ENCODE peak calls at places on chromosome 21, in five cellular contexts. M is CD8-positive, alpha-beta memory T cell; P is effector memory CD4-positive, alpha-beta T cell; Z is lung; F is hepatocyte. D is an unnamed sample. For H3K36me3, the result is how much of the 10 kb centered on the place peaks cover.

GRCh38 chr21:40141621-40142020 is 274.4 kb downstream of the PCP4 start:
- DNase-seq in M (no peak), P (no peak), Z (no peak), F (no peak), D (peak)

GRCh38 chr21:45388011-45388521 is 16.9 kb upstream of the COL18A1 start:
- DNase-seq in M (no peak), P (no peak), Z (no peak), F (no peak), D (no peak)

GRCh38 chr21:36388835-36389234 is 3.6 kb downstream of the CHAF1B start:
- DNase-seq in M (no peak), P (no peak), Z (peak), F (peak), D (peak)

GRCh38 chr21:42820513-42821465 is 58.5 kb downstream of the WDR4 start:
- DNase-seq in M (no peak), P (no peak), Z (no peak), F (peak), D (no peak)

GRCh38 chr21:21226472-21226871 is 228.3 kb downstream of the NCAM2 start:
- DNase-seq in M (no peak), P (no peak), Z (no peak), F (no peak), D (no peak)

GRCh38 chr21:32413697-32414578 is 1.4 kb downstream of the EVA1C start:
- DNase-seq in M (no peak), P (no peak), Z (peak), F (no peak), D (peak)

GRCh38 chr21:29121759-29122158 is 8.7 kb upstream of the MAP3K7CL start:
- DNase-seq in M (no peak), P (no peak), Z (no peak), F (no peak), D (no peak)

GRCh38 chr21:36773111-36773510 is 74.2 kb downstream of the SIM2 start:
- DNase-seq in M (no peak), P (no peak), Z (peak), F (peak), D (peak)

GRCh38 chr21:41610042-41610839 is 102.3 kb upstream of the TMPRSS2 start:
- DNase-seq in M (no peak), P (no peak), Z (peak), F (peak), D (peak)

GRCh38 chr21:44332965-44333364 is 6.2 kb downstream of the CFAP410 start:
- DNase-seq in M (no peak), P (no peak), Z (no peak), F (no peak), D (no peak)

GRCh38 chr21:44334637-44335030 is 4.6 kb downstream of the CFAP410 start:
- DNase-seq in M (no peak), P (no peak), Z (no peak), F (no peak), D (no peak)

GRCh38 chr21:44335266-44336059 is 3.7 kb downstream of the CFAP410 start:
- DNase-seq in M (no peak), P (no peak), Z (no peak), F (no peak), D (no peak)

GRCh38 chr21:44332383-44332782 is 6.8 kb downstream of the CFAP410 start:
- DNase-seq in M (no peak), P (no peak), Z (no peak), F (no peak), D (no peak)

GRCh38 chr21:44333701-44334636 is 5.2 kb downstream of the CFAP410 start:
- DNase-seq in M (no peak), P (no peak), Z (no peak), F (no peak), D (no peak)
- H3K36me3 ChIP-seq in M (under half), P (under half), Z (under half), F (under half), D (under half)

DNA sequence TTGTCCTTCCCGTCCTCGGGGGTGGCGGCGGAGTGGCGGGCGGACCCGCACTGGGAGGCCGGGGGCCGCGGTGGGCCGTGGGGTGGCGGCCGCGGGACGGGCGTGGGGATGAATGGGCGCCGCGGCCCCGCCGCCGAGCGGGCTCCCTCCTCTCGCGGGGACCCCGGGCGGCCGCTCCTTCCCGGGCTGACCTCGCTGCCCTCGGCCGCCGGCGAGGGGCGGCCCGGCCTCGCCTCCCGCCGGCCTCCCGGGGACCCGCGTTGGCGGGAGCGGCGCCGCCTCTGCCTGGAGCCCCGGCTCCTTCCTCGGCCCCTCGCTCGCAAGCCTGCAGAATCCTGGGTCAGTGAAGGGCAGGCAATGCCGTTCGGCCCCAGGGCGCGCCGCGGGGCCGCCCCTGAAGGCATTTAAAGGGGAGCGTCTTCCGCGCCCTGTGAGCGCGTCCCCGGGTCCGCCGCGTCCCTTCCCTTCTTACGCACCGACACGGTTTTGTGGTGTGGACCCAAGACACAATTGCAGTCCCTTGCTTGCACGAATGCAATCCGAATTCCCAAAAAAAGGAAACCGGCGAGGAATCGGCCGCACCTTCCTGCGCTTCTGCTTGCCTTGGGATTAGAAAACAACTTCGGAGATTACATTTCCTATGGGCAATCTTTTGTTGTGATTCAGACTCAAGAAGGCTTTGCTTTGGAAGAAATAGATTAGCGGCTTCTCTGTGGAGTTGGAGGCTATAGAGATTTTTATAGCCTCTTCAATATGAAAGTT is 776 bp downstream of the ITSN1 start:
- DNase-seq in M (no peak), P (no peak), Z (peak), F (peak), D (peak)
- H3K4me3 ChIP-seq in M (peak), P (peak), Z (peak), F (peak), D (peak)

GRCh38 chr21:33899199-33899598 is 16.4 kb downstream of the ATP5PO start:
- DNase-seq in M (no peak), P (no peak), Z (no peak), F (no peak), D (no peak)

GRCh38 chr21:33908760-33909159 is 6.8 kb downstream of the ATP5PO start:
- DNase-seq in M (no peak), P (no peak), Z (no peak), F (no peak), D (no peak)

GRCh38 chr21:33902349-33902748 is 13.3 kb downstream of the ATP5PO start:
- DNase-seq in M (no peak), P (no peak), Z (no peak), F (no peak), D (no peak)

GRCh38 chr21:33901421-33902288 is 13.9 kb downstream of the ATP5PO start:
- DNase-seq in M (no peak), P (no peak), Z (no peak), F (peak), D (peak)

DNA sequence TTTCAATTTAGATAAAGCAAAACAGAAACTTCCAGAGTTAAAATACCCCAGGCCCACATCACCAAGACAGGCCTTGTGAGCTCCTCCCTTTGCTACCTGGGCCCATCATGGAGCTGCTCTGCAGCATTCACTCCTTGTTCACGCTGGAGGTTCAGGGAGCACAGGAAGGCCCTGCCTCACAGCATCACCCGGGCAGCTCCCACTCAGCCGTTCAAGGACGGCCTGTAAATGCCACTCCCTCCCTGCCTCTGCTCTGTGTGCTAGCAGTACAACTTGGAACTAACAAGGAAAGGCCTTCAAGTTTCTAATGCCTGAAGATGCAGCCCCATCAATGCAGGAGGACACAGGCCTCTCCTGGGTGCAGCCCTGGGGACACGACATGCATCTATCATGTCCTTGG is 11.6 kb downstream of the ATP5PO start:
- DNase-seq in M (no peak), P (no peak), Z (no peak), F (no peak), D (no peak)
- H3K36me3 ChIP-seq in M (under half), P (half or more), Z (under half), F (under half), D (half or more)

GRCh38 chr21:31265293-31265692 is 78.8 kb downstream of the TIAM1 start:
- DNase-seq in M (no peak), P (no peak), Z (no peak), F (no peak), D (no peak)
- H3K4me3 ChIP-seq in M (no peak), P (no peak), Z (no peak), F (no peak), D (no peak)

GRCh38 chr21:17537299-17537698 is 24.5 kb downstream of the CXADR start:
- DNase-seq in M (no peak), P (no peak), Z (no peak), F (no peak), D (no peak)
- H3K36me3 ChIP-seq in M (under half), P (under half), Z (under half), F (under half), D (under half)

D was measured in thyroid gland.